ENCODE peak calls at places on chromosome X, in six cellular contexts. One of them, this sample, is unnamed.

GRCh38 chrX:111270339-111270738 is at the start of gene CAPN6:
- DNase-seq in SW480: peak
- DNase-seq in esophagus muscularis mucosa: no peak
- DNase-seq in M059J: no peak
- DNase-seq in iPS DF 6.9: peak
- DNase-seq in ELR: peak
- DNase-seq in this sample: no peak

GRCh38 chrX:12878536-12878935 is 11.7 kb downstream of the TLR7 start:
- DNase-seq in SW480: no peak
- DNase-seq in esophagus muscularis mucosa: no peak
- DNase-seq in M059J: peak
- DNase-seq in iPS DF 6.9: no peak
- DNase-seq in ELR: no peak
- DNase-seq in this sample: no peak

GRCh38 chrX:5957506-5957905 is 271.2 kb downstream of the NLGN4X start:
- DNase-seq in SW480: no peak
- DNase-seq in esophagus muscularis mucosa: no peak
- DNase-seq in M059J: no peak
- DNase-seq in iPS DF 6.9: no peak
- DNase-seq in ELR: no peak
- DNase-seq in this sample: no peak

GRCh38 chrX:10484683-10485247 is 135.6 kb downstream of the MID1 start:
- DNase-seq in SW480: no peak
- DNase-seq in esophagus muscularis mucosa: no peak
- DNase-seq in M059J: no peak
- DNase-seq in iPS DF 6.9: no peak
- DNase-seq in ELR: no peak
- DNase-seq in this sample: no peak

GRCh38 chrX:137362583-137362982 is 203.3 kb upstream of the ZIC3 start:
- DNase-seq in SW480: no peak
- DNase-seq in esophagus muscularis mucosa: no peak
- DNase-seq in M059J: no peak
- DNase-seq in iPS DF 6.9: no peak
- DNase-seq in ELR: no peak
- DNase-seq in this sample: no peak

GRCh38 chrX:317424-318067 is 1.1 kb downstream of the GTPBP6 start:
- DNase-seq in SW480: no peak
- DNase-seq in esophagus muscularis mucosa: no peak
- DNase-seq in M059J: no peak
- DNase-seq in iPS DF 6.9: no peak
- DNase-seq in ELR: peak
- DNase-seq in this sample: no peak

GRCh38 chrX:48883729-48884128 is 13.8 kb downstream of the TIMM17B start:
- DNase-seq in SW480: peak
- DNase-seq in esophagus muscularis mucosa: no peak
- DNase-seq in M059J: no peak
- DNase-seq in iPS DF 6.9: no peak
- DNase-seq in ELR: no peak
- DNase-seq in this sample: no peak

GRCh38 chrX:46381630-46382029 is 163.6 kb downstream of the ZNF674 start:
- DNase-seq in SW480: peak
- DNase-seq in esophagus muscularis mucosa: no peak
- DNase-seq in M059J: peak
- DNase-seq in iPS DF 6.9: no peak
- DNase-seq in ELR: peak
- DNase-seq in this sample: peak

GRCh38 chrX:41333744-41333993 is 293 bp upstream of the DDX3X start:
- DNase-seq in SW480: no peak
- DNase-seq in esophagus muscularis mucosa: no peak
- DNase-seq in M059J: peak
- DNase-seq in iPS DF 6.9: no peak
- DNase-seq in ELR: peak
- DNase-seq in this sample: peak

GRCh38 chrX:116379854-116380253 is 56.6 kb upstream of the SLC6A14 start:
- DNase-seq in SW480: no peak
- DNase-seq in esophagus muscularis mucosa: no peak
- DNase-seq in M059J: peak
- DNase-seq in iPS DF 6.9: no peak
- DNase-seq in ELR: peak
- DNase-seq in this sample: no peak

GRCh38 chrX:102345916-102346315 is 93.9 kb downstream of the NXF2B start:
- DNase-seq in SW480: peak
- DNase-seq in esophagus muscularis mucosa: no peak
- DNase-seq in M059J: peak
- DNase-seq in iPS DF 6.9: no peak
- DNase-seq in ELR: peak
- DNase-seq in this sample: no peak

GRCh38 chrX:19791562-19791961 is 95.8 kb downstream of the SH3KBP1 start:
- DNase-seq in SW480: no peak
- DNase-seq in esophagus muscularis mucosa: no peak
- DNase-seq in M059J: peak
- DNase-seq in iPS DF 6.9: no peak
- DNase-seq in ELR: peak
- DNase-seq in this sample: no peak

GRCh38 chrX:68261060-68261672 is 172.1 kb downstream of the OPHN1 start:
- DNase-seq in SW480: no peak
- DNase-seq in esophagus muscularis mucosa: no peak
- DNase-seq in M059J: peak
- DNase-seq in iPS DF 6.9: no peak
- DNase-seq in ELR: peak
- DNase-seq in this sample: no peak

GRCh38 chrX:40719218-40719617 is 16.1 kb downstream of the MED14 start:
- DNase-seq in SW480: no peak
- DNase-seq in esophagus muscularis mucosa: no peak
- DNase-seq in M059J: peak
- DNase-seq in iPS DF 6.9: no peak
- DNase-seq in ELR: peak
- DNase-seq in this sample: no peak

GRCh38 chrX:46327229-46328081 is 217.8 kb downstream of the ZNF674 start:
- DNase-seq in SW480: peak
- DNase-seq in esophagus muscularis mucosa: no peak
- DNase-seq in M059J: peak
- DNase-seq in iPS DF 6.9: peak
- DNase-seq in ELR: peak
- DNase-seq in this sample: no peak

GRCh38 chrX:49162620-49163019 is at the start of gene MAGIX:
- DNase-seq in SW480: no peak
- DNase-seq in esophagus muscularis mucosa: no peak
- DNase-seq in M059J: no peak
- DNase-seq in iPS DF 6.9: no peak
- DNase-seq in ELR: no peak
- DNase-seq in this sample: no peak

GRCh38 chrX:7351946-7352345 is 204.0 kb upstream of the PUDP start:
- DNase-seq in SW480: no peak
- DNase-seq in esophagus muscularis mucosa: no peak
- DNase-seq in M059J: no peak
- DNase-seq in iPS DF 6.9: no peak
- DNase-seq in ELR: peak
- DNase-seq in this sample: no peak

GRCh38 chrX:29478336-29479069 is 736.9 kb upstream of the MAGEB2 start:
- DNase-seq in SW480: peak
- DNase-seq in esophagus muscularis mucosa: no peak
- DNase-seq in M059J: peak
- DNase-seq in iPS DF 6.9: peak
- DNase-seq in ELR: peak
- DNase-seq in this sample: peak

GRCh38 chrX:136162827-136163427 is 15.6 kb downstream of the FHL1 start:
- DNase-seq in SW480: peak
- DNase-seq in esophagus muscularis mucosa: no peak
- DNase-seq in M059J: peak
- DNase-seq in iPS DF 6.9: no peak
- DNase-seq in ELR: peak
- DNase-seq in this sample: peak

GRCh38 chrX:22467571-22467970 is 194.9 kb downstream of the CBLL2 start:
- DNase-seq in SW480: no peak
- DNase-seq in esophagus muscularis mucosa: no peak
- DNase-seq in M059J: no peak
- DNase-seq in iPS DF 6.9: no peak
- DNase-seq in ELR: no peak
- DNase-seq in this sample: no peak

GRCh38 chrX:148223361-148223760 is 242.2 kb downstream of the FMR1NB start:
- DNase-seq in SW480: no peak
- DNase-seq in esophagus muscularis mucosa: no peak
- DNase-seq in M059J: no peak
- DNase-seq in iPS DF 6.9: no peak
- DNase-seq in ELR: no peak
- DNase-seq in this sample: no peak

GRCh38 chrX:8971116-8971515 is 62.8 kb downstream of the FAM9B start:
- DNase-seq in SW480: peak
- DNase-seq in esophagus muscularis mucosa: no peak
- DNase-seq in M059J: peak
- DNase-seq in iPS DF 6.9: no peak
- DNase-seq in ELR: peak
- DNase-seq in this sample: peak

GRCh38 chrX:95728446-95728845 is 956.2 kb upstream of the DIAPH2 start:
- DNase-seq in SW480: no peak
- DNase-seq in esophagus muscularis mucosa: no peak
- DNase-seq in M059J: no peak
- DNase-seq in iPS DF 6.9: no peak
- DNase-seq in ELR: no peak
- DNase-seq in this sample: no peak

GRCh38 chrX:70755850-70756249 is 152.7 kb downstream of the TEX11 start:
- DNase-seq in SW480: peak
- DNase-seq in esophagus muscularis mucosa: no peak
- DNase-seq in M059J: no peak
- DNase-seq in iPS DF 6.9: peak
- DNase-seq in ELR: no peak
- DNase-seq in this sample: no peak

GRCh38 chrX:68672581-68673318 is 25.3 kb downstream of the STARD8 start:
- DNase-seq in SW480: no peak
- DNase-seq in esophagus muscularis mucosa: no peak
- DNase-seq in M059J: no peak
- DNase-seq in iPS DF 6.9: no peak
- DNase-seq in ELR: no peak
- DNase-seq in this sample: no peak

GRCh38 chrX:38018734-38019410 is 12.5 kb downstream of the SYTL5 start:
- DNase-seq in SW480: no peak
- DNase-seq in esophagus muscularis mucosa: no peak
- DNase-seq in M059J: no peak
- DNase-seq in iPS DF 6.9: no peak
- DNase-seq in ELR: no peak
- DNase-seq in this sample: no peak

GRCh38 chrX:29661290-29661689 is 554.1 kb upstream of the MAGEB2 start:
- DNase-seq in SW480: peak
- DNase-seq in esophagus muscularis mucosa: no peak
- DNase-seq in M059J: peak
- DNase-seq in iPS DF 6.9: no peak
- DNase-seq in ELR: peak
- DNase-seq in this sample: no peak

This sample was measured in erythroblast.